ENCODE peak calls at places on chromosomes 7 and 10, in seven cellular contexts. One of them, this sample, is unnamed.

GRCh38 chr7:4631664-4632171 is 50.4 kb upstream of the FOXK1 start:
- DNase-seq in ovary: peak
- DNase-seq in IMR-90: peak
- DNase-seq in upper lobe of right lung: peak
- DNase-seq in spleen: peak
- DNase-seq in brain microvascular endothelial cell: peak
- DNase-seq in PC-3: peak
- DNase-seq in this sample: peak

GRCh38 chr7:43698461-43699255 is 30.7 kb downstream of the COA1 start:
- DNase-seq in PC-3: no peak
- DNase-seq in IMR-90: peak
- DNase-seq in brain microvascular endothelial cell: no peak
- DNase-seq in ovary: no peak
- DNase-seq in spleen: no peak
- DNase-seq in upper lobe of right lung: no peak
- DNase-seq in this sample: no peak

GRCh38 chr7:102044984-102045673 is 227.7 kb downstream of the CUX1 start:
- DNase-seq in IMR-90: peak
- DNase-seq in PC-3: no peak
- DNase-seq in brain microvascular endothelial cell: peak
- DNase-seq in ovary: peak
- DNase-seq in spleen: no peak
- DNase-seq in upper lobe of right lung: peak
- DNase-seq in this sample: no peak

GRCh38 chr10:5623081-5623748 is 43.2 kb downstream of the ASB13 start:
- DNase-seq in ovary: peak
- DNase-seq in spleen: peak
- DNase-seq in PC-3: peak
- DNase-seq in upper lobe of right lung: peak
- DNase-seq in brain microvascular endothelial cell: peak
- DNase-seq in IMR-90: peak
- DNase-seq in this sample: peak

GRCh38 chr10:113691381-113691780 is 11.7 kb downstream of the CASP7 start:
- DNase-seq in ovary: no peak
- DNase-seq in upper lobe of right lung: no peak
- DNase-seq in brain microvascular endothelial cell: no peak
- DNase-seq in spleen: no peak
- DNase-seq in IMR-90: no peak
- DNase-seq in PC-3: no peak
- DNase-seq in this sample: no peak

GRCh38 chr10:118595064-118595420 is 406 bp downstream of the PRLHR start:
- DNase-seq in upper lobe of right lung: no peak
- DNase-seq in ovary: no peak
- DNase-seq in brain microvascular endothelial cell: no peak
- DNase-seq in spleen: no peak
- DNase-seq in PC-3: no peak
- DNase-seq in IMR-90: no peak
- DNase-seq in this sample: no peak

GRCh38 chr7:106613861-106614560 is 46.9 kb downstream of the CCDC71L start:
- DNase-seq in upper lobe of right lung: no peak
- DNase-seq in ovary: no peak
- DNase-seq in PC-3: no peak
- DNase-seq in spleen: no peak
- DNase-seq in brain microvascular endothelial cell: no peak
- DNase-seq in IMR-90: peak
- DNase-seq in this sample: no peak

GRCh38 chr7:91263359-91264082 is 712 bp upstream of the FZD1 start:
- DNase-seq in ovary: peak
- DNase-seq in PC-3: peak
- DNase-seq in brain microvascular endothelial cell: no peak
- DNase-seq in IMR-90: no peak
- DNase-seq in spleen: peak
- DNase-seq in upper lobe of right lung: peak
- DNase-seq in this sample: no peak

GRCh38 chr7:49894543-49894942 is 121.1 kb downstream of the VWC2 start:
- DNase-seq in PC-3: no peak
- DNase-seq in spleen: no peak
- DNase-seq in IMR-90: no peak
- DNase-seq in upper lobe of right lung: no peak
- DNase-seq in brain microvascular endothelial cell: no peak
- DNase-seq in ovary: no peak
- DNase-seq in this sample: no peak

GRCh38 chr10:118472961-118473675 is 122.3 kb downstream of the PRLHR start:
- DNase-seq in spleen: no peak
- DNase-seq in ovary: no peak
- DNase-seq in IMR-90: no peak
- DNase-seq in PC-3: no peak
- DNase-seq in brain microvascular endothelial cell: no peak
- DNase-seq in upper lobe of right lung: no peak
- DNase-seq in this sample: no peak

GRCh38 chr7:15954671-15955354 is 268.3 kb upstream of the MEOX2 start:
- DNase-seq in ovary: no peak
- DNase-seq in spleen: no peak
- DNase-seq in brain microvascular endothelial cell: no peak
- DNase-seq in upper lobe of right lung: no peak
- DNase-seq in IMR-90: no peak
- DNase-seq in PC-3: no peak
- DNase-seq in this sample: no peak

GRCh38 chr10:128071417-128071782 is 54.8 kb downstream of the MKI67 start:
- DNase-seq in PC-3: no peak
- DNase-seq in upper lobe of right lung: peak
- DNase-seq in IMR-90: no peak
- DNase-seq in spleen: peak
- DNase-seq in ovary: no peak
- DNase-seq in brain microvascular endothelial cell: no peak
- DNase-seq in this sample: no peak

GRCh38 chr7:144517762-144518161 is 114.3 kb upstream of the NOBOX start:
- DNase-seq in IMR-90: no peak
- DNase-seq in ovary: no peak
- DNase-seq in upper lobe of right lung: no peak
- DNase-seq in brain microvascular endothelial cell: no peak
- DNase-seq in PC-3: no peak
- DNase-seq in spleen: no peak
- DNase-seq in this sample: no peak

GRCh38 chr7:144516729-144517128 is 113.2 kb upstream of the NOBOX start:
- DNase-seq in spleen: no peak
- DNase-seq in IMR-90: no peak
- DNase-seq in ovary: no peak
- DNase-seq in PC-3: no peak
- DNase-seq in brain microvascular endothelial cell: no peak
- DNase-seq in upper lobe of right lung: no peak
- DNase-seq in this sample: no peak

GRCh38 chr7:144508702-144509101 is 105.2 kb upstream of the NOBOX start:
- DNase-seq in IMR-90: no peak
- DNase-seq in PC-3: no peak
- DNase-seq in upper lobe of right lung: no peak
- DNase-seq in ovary: no peak
- DNase-seq in brain microvascular endothelial cell: no peak
- DNase-seq in spleen: no peak
- DNase-seq in this sample: no peak

GRCh38 chr7:144515430-144515829 is 111.9 kb upstream of the NOBOX start:
- DNase-seq in spleen: no peak
- DNase-seq in IMR-90: no peak
- DNase-seq in brain microvascular endothelial cell: no peak
- DNase-seq in ovary: no peak
- DNase-seq in upper lobe of right lung: no peak
- DNase-seq in PC-3: no peak
- DNase-seq in this sample: no peak

DNA sequence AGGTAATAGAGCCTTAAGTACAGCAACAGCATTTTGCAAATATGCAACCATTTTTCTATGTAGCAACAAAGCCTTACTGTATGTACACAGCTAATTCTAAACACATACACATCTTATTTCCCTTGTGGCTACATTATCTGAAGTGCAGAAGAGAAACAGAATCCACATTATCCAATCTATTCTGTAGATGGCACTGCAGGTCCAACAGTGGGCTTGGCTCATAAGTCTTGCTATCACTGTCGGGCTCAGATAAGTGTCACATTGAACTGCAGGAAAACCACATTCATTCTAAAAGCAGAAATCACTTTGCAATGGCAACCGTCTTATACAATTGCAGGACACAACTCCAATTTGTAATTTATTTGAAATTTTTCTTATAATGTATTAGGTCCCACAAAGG is 109.8 kb upstream of the NOBOX start:
- DNase-seq in ovary: no peak
- DNase-seq in PC-3: peak
- DNase-seq in upper lobe of right lung: no peak
- DNase-seq in spleen: no peak
- DNase-seq in brain microvascular endothelial cell: peak
- DNase-seq in IMR-90: no peak
- DNase-seq in this sample: no peak
- TF ChIP-seq CTCF in ovary: no peak
- TF ChIP-seq CTCF in PC-3: peak
- TF ChIP-seq CTCF in upper lobe of right lung: peak
- TF ChIP-seq CTCF in spleen: peak
- TF ChIP-seq CTCF in brain microvascular endothelial cell: peak
- TF ChIP-seq CTCF in IMR-90: no peak
- TF ChIP-seq CTCF in this sample: peak

GRCh38 chr10:33897255-33897893 is 562.9 kb upstream of the NRP1 start:
- DNase-seq in PC-3: no peak
- DNase-seq in spleen: no peak
- DNase-seq in IMR-90: peak
- DNase-seq in ovary: no peak
- DNase-seq in brain microvascular endothelial cell: peak
- DNase-seq in upper lobe of right lung: no peak
- DNase-seq in this sample: peak
- H3K27ac ChIP-seq in PC-3: no peak
- H3K27ac ChIP-seq in spleen: no peak
- H3K27ac ChIP-seq in IMR-90: no peak
- H3K27ac ChIP-seq in ovary: no peak
- H3K27ac ChIP-seq in brain microvascular endothelial cell: no peak
- H3K27ac ChIP-seq in upper lobe of right lung: no peak
- H3K27ac ChIP-seq in this sample: peak

GRCh38 chr10:13613519-13613918 is 26.8 kb downstream of the PRPF18 start:
- DNase-seq in spleen: no peak
- DNase-seq in PC-3: peak
- DNase-seq in upper lobe of right lung: no peak
- DNase-seq in IMR-90: peak
- DNase-seq in ovary: no peak
- DNase-seq in brain microvascular endothelial cell: peak
- DNase-seq in this sample: peak
- TF ChIP-seq CTCF in spleen: no peak
- TF ChIP-seq CTCF in PC-3: peak
- TF ChIP-seq CTCF in upper lobe of right lung: peak
- TF ChIP-seq CTCF in IMR-90: peak
- TF ChIP-seq CTCF in ovary: no peak
- TF ChIP-seq CTCF in brain microvascular endothelial cell: peak
- TF ChIP-seq CTCF in this sample: peak

GRCh38 chr7:116447436-116447835 is 52.1 kb upstream of the CAV2 start:
- DNase-seq in brain microvascular endothelial cell: no peak
- DNase-seq in PC-3: peak
- DNase-seq in upper lobe of right lung: no peak
- DNase-seq in ovary: no peak
- DNase-seq in spleen: no peak
- DNase-seq in IMR-90: no peak
- DNase-seq in this sample: no peak

GRCh38 chr7:116449950-116450349 is 49.6 kb upstream of the CAV2 start:
- DNase-seq in ovary: no peak
- DNase-seq in brain microvascular endothelial cell: no peak
- DNase-seq in spleen: no peak
- DNase-seq in PC-3: no peak
- DNase-seq in upper lobe of right lung: no peak
- DNase-seq in IMR-90: no peak
- DNase-seq in this sample: no peak

GRCh38 chr7:116449441-116449840 is 50.1 kb upstream of the CAV2 start:
- DNase-seq in ovary: no peak
- DNase-seq in upper lobe of right lung: no peak
- DNase-seq in spleen: no peak
- DNase-seq in brain microvascular endothelial cell: no peak
- DNase-seq in IMR-90: no peak
- DNase-seq in PC-3: no peak
- DNase-seq in this sample: no peak

GRCh38 chr7:116446179-116446855 is 53.2 kb upstream of the CAV2 start:
- DNase-seq in upper lobe of right lung: no peak
- DNase-seq in IMR-90: no peak
- DNase-seq in PC-3: no peak
- DNase-seq in spleen: no peak
- DNase-seq in ovary: no peak
- DNase-seq in brain microvascular endothelial cell: peak
- DNase-seq in this sample: no peak

DNA sequence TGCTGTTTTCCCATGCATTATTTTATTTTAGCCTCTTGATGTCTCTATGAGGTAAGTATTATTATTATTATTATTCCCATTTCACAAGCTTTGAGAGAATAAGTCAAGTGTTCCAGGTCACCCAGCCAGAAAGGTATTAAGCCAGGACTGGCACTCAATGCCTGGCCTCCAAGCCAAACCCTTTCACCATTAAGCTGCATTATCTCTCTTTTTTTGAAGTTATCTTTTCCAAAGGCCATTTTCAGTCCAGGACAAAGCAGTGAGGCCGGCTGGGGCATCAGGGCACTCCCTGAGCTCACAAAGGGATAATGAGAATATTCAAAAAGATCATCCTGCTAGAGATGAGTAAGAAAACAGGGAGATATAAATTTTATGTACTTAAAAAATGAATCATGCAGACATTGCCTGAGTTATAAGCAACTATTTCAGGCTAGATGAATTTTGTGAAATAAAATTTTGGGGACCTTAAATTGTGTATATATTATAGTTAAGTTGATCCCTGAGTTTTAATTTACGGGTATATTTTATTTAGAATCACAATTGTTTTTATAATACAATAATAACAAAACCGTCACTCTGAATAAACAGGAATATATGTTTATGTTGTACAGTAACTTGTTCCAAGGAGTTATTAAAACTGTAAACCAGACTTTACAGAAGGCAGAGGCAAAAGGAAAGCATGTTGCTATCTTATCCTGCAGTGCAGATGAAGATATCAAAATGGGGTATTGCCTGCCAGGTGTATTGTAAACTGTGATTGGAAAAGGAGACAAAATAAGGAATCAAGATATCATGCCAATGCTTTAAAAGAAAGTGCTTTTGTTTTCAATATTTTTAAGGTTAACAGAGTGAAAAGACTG is 51.3 kb upstream of the CAV2 start:
- DNase-seq in brain microvascular endothelial cell: no peak
- DNase-seq in IMR-90: no peak
- DNase-seq in ovary: no peak
- DNase-seq in PC-3: peak
- DNase-seq in spleen: no peak
- DNase-seq in upper lobe of right lung: no peak
- DNase-seq in this sample: no peak
- H3K27ac ChIP-seq in brain microvascular endothelial cell: no peak
- H3K27ac ChIP-seq in IMR-90: peak
- H3K27ac ChIP-seq in ovary: no peak
- H3K27ac ChIP-seq in PC-3: peak
- H3K27ac ChIP-seq in spleen: no peak
- H3K27ac ChIP-seq in upper lobe of right lung: no peak
- H3K27ac ChIP-seq in this sample: no peak

DNA sequence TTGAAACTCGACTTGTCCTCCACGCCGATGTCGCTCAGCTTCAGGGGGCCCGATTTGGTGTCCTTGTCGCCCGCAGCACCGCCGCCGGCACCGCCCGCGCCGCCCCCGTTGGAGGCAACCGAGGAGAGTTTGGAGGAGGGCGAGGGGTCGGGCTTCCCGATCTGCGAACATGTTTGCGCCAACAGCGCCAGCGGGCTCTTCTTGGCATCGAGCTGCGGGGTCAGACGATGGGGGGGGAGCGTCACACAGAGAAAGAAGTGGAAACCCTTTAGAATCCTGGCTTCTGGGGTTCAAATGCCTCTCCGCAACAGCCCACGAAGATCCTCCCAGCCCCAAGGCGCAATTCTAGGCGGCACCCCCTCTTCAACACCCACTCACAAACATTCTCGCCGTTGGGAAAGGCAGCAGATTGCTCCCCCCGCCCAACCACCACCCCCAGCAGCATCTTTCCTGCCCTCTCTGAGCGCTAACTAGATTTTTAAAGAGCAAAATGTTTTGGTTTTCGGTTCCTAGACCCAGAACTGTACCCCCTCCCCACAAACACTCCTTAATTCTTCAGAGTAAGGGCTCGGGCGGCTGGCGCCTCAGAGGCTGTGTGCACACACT is 1.3 kb downstream of the ZNF503 start:
- DNase-seq in brain microvascular endothelial cell: no peak
- DNase-seq in ovary: peak
- DNase-seq in PC-3: no peak
- DNase-seq in upper lobe of right lung: no peak
- DNase-seq in IMR-90: no peak
- DNase-seq in spleen: no peak
- DNase-seq in this sample: peak
- TF ChIP-seq CTCF in brain microvascular endothelial cell: no peak
- TF ChIP-seq CTCF in ovary: no peak
- TF ChIP-seq CTCF in PC-3: peak
- TF ChIP-seq CTCF in upper lobe of right lung: no peak
- TF ChIP-seq CTCF in IMR-90: no peak
- TF ChIP-seq CTCF in spleen: no peak
- TF ChIP-seq CTCF in this sample: no peak

This sample was measured in foreskin keratinocyte.